ENCODE peak calls at places on chromosomes 2 and 18, in ten cellular contexts. K is kidney; I is K562; P is endothelial cell; B is type B pancreatic cell; D is dorsolateral prefrontal cortex; N is epithelial cell of esophagus; X is PC-3; J is colonic mucosa; Z is activated CD8-positive, alpha-beta T cell treated with anti-CD3 and anti-CD28 coated beads for 36 hours. E is an unnamed sample.

GRCh38 chr2:28981016-28981441 is at the start of gene TOGARAM2:
- DNase-seq in X (no peak), J (peak; percentile 22), D (no peak), N (no peak), B (no peak), P (no peak), I (no peak), K (no peak), Z (no peak), E (no peak)

GRCh38 chr2:143468341-143468888 is 339.2 kb downstream of the ARHGAP15 start:
- DNase-seq in P (no peak), N (no peak), Z (no peak), D (no peak), K (no peak), B (no peak), I (no peak), J (no peak), X (no peak), E (no peak)

GRCh38 chr2:196252408-196253114 is 81.2 kb upstream of the STK17B start:
- DNase-seq in K (no peak), X (no peak), D (no peak), P (no peak), B (no peak), Z (no peak), J (no peak), I (no peak), N (peak; percentile 64), E (no peak)

GRCh38 chr2:171225989-171226388 is 65.3 kb upstream of the TLK1 start:
- DNase-seq in J (no peak), P (no peak), K (no peak), X (no peak), Z (no peak), D (no peak), N (no peak), B (no peak), I (no peak), E (no peak)

GRCh38 chr18:35661483-35662146 is 80.1 kb downstream of the GALNT1 start:
- DNase-seq in K (no peak), P (no peak), X (no peak), J (no peak), B (no peak), N (no peak), D (no peak), I (no peak), Z (no peak), E (no peak)

GRCh38 chr2:229372207-229372606 is 101.1 kb upstream of the PID1 start:
- DNase-seq in D (no peak), Z (no peak), X (no peak), B (no peak), P (no peak), N (no peak), I (no peak), J (no peak), K (no peak), E (no peak)

GRCh38 chr2:37570773-37571570 is 100.5 kb downstream of the CDC42EP3 start:
- DNase-seq in X (peak; percentile 91), I (no peak), D (no peak), Z (peak; percentile 70), P (no peak), J (no peak), K (no peak), B (no peak), N (peak; percentile 97), E (no peak)

GRCh38 chr2:19120941-19121750 is 237.3 kb downstream of the OSR1 start:
- DNase-seq in X (peak; percentile 96), I (no peak), K (no peak), Z (no peak), P (no peak), J (no peak), B (no peak), D (no peak), N (peak; percentile 59), E (no peak)

GRCh38 chr2:237139123-237139675 is 53.5 kb downstream of the COPS8 start:
- DNase-seq in J (no peak), B (no peak), I (no peak), K (no peak), N (no peak), P (no peak), Z (no peak), X (no peak), D (no peak), E (no peak)

GRCh38 chr2:152743004-152743403 is 24.6 kb downstream of the ARL6IP6 start:
- DNase-seq in I (peak; percentile 33), D (no peak), J (no peak), N (peak; percentile 42), P (no peak), K (no peak), B (no peak), Z (no peak), X (peak; percentile 51), E (no peak)

GRCh38 chr2:215421859-215422461 is 13.9 kb downstream of the FN1 start:
- DNase-seq in I (peak; percentile 26), Z (no peak), D (no peak), B (no peak), K (no peak), J (no peak), X (no peak), P (no peak), N (no peak), E (no peak)

GRCh38 chr18:76314496-76314895 is 180.5 kb downstream of the ZNF516 start:
- DNase-seq in I (no peak), P (no peak), Z (no peak), D (no peak), J (no peak), B (no peak), K (no peak), N (no peak), X (no peak), E (no peak)

GRCh38 chr2:231708773-231709635 is 679 bp downstream of the PTMA start:
- DNase-seq in D (peak; percentile 49), K (peak; percentile 90), Z (peak; percentile 51), P (peak; percentile 58), X (peak; percentile 12), B (no peak), I (peak; percentile 35), J (peak; percentile 45), N (peak; percentile 32), E (no peak)

GRCh38 chr2:232023426-232023825 is 61.9 kb downstream of the DIS3L2 start:
- DNase-seq in Z (no peak), P (no peak), X (no peak), K (no peak), I (no peak), J (no peak), B (no peak), N (no peak), D (no peak), E (no peak)

GRCh38 chr2:235433860-235434259 is 60.0 kb upstream of the AGAP1 start:
- DNase-seq in N (no peak), B (no peak), P (no peak), D (no peak), X (peak; percentile 61), K (no peak), I (no peak), J (peak; percentile 32), Z (no peak), E (no peak)

GRCh38 chr2:159053186-159054031 is 85.0 kb downstream of the TANC1 start:
- DNase-seq in X (no peak), N (no peak), Z (no peak), J (no peak), K (no peak), I (no peak), B (no peak), D (no peak), P (no peak), E (no peak)

GRCh38 chr18:44229693-44230108 is 451.0 kb upstream of the SETBP1 start:
- DNase-seq in K (peak; percentile 76), I (no peak), B (no peak), Z (no peak), J (peak; percentile 49), N (peak; percentile 31), P (peak; percentile 10), D (peak; percentile 68), X (peak; percentile 22), E (no peak)

GRCh38 chr2:109499549-109499948 is 114.2 kb downstream of the SEPTIN10 start:
- DNase-seq in B (no peak), I (no peak), D (no peak), X (peak; percentile 80), K (no peak), Z (no peak), P (no peak), J (peak; percentile 57), N (peak; percentile 45), E (no peak)

GRCh38 chr2:137838255-137839092 is 125.8 kb upstream of the HNMT start:
- DNase-seq in K (no peak), X (peak; percentile 68), B (no peak), I (peak; percentile 62), D (no peak), J (no peak), Z (no peak), P (peak; percentile 11), N (peak; percentile 53), E (no peak)

GRCh38 chr2:99154643-99155536 is at the start of the genes LIPT1 and TSGA10:
- DNase-seq in K (peak; percentile 98), I (peak; percentile 94), B (peak; percentile 89), J (peak; percentile 94), P (peak; percentile 77), D (peak; percentile 93), X (peak; percentile 89), Z (peak; percentile 96), N (peak; percentile 90), E (peak; percentile 75)
- TF ChIP-seq CTCF in K (no peak), I (peak; percentile 27), B (peak; percentile 49), J (no peak), P (no peak), D (peak; percentile 50), X (peak; percentile 43), Z (no peak), N (peak; percentile 25), E (peak; percentile 46)

GRCh38 chr2:166417669-166418068 is 41.9 kb upstream of the SCN9A start:
- DNase-seq in J (no peak), D (no peak), N (peak; percentile 64), X (peak; percentile 72), K (no peak), P (no peak), Z (no peak), I (no peak), B (no peak), E (no peak)
- TF ChIP-seq CTCF in J (no peak), D (peak; percentile 36), N (no peak), X (peak; percentile 44), K (no peak), P (no peak), Z (no peak), I (peak; percentile 36), B (peak; percentile 45), E (peak; percentile 45)

DNA sequence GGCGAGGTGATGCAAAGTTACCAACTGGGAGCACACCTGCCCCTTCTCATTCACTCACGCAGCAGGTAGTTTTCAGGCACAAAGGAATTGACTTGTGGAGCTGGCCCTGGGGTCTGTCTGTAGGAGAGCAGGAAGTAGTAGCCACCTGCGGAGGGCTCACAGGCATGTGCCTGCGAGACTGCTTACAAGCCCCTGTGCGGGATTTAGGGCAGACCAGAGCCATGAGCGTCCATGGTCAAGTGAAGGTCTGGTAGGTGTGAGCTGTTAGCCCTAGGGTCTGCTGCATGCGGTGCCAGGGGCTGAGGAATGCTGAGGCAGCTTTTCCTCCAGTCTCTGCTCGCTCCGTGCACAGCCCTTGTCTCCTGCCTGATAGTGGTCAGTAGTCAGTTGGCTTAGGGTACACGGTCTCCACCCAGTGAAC is 18.9 kb downstream of the INPP4A start:
- DNase-seq in X (no peak), Z (no peak), B (no peak), D (no peak), J (no peak), P (no peak), N (no peak), I (no peak), K (no peak), E (no peak)
- TF ChIP-seq CTCF in X (no peak), Z (no peak), B (no peak), D (no peak), J (no peak), P (no peak), N (no peak), I (no peak), K (no peak), E (no peak)

GRCh38 chr2:206798009-206798408 is 32.6 kb downstream of the FASTKD2 start:
- DNase-seq in I (no peak), B (no peak), D (no peak), X (no peak), P (no peak), K (no peak), J (no peak), N (no peak), Z (peak; percentile 30), E (no peak)
- TF ChIP-seq CTCF in I (no peak), B (no peak), D (no peak), X (no peak), P (no peak), K (no peak), J (no peak), N (no peak), Z (no peak), E (no peak)

E was measured in neural crest cell.